ENCODE peak calls at places on chromosome 15, in eight cellular contexts. One of them, this sample, is unnamed.

GRCh38 chr15:51341366-51342248 is at the start of gene GLDN:
- DNase-seq in GM13977: peak
- DNase-seq in A549: peak
- DNase-seq in H7: peak
- DNase-seq in Panc1: no peak
- DNase-seq in LoVo: no peak
- DNase-seq in NCI-H2081: peak
- DNase-seq in hepatocyte: peak
- DNase-seq in this sample: peak

GRCh38 chr15:90178468-90179435 is 22.4 kb upstream of the SEMA4B start:
- DNase-seq in GM13977: no peak
- DNase-seq in A549: no peak
- DNase-seq in H7: no peak
- DNase-seq in Panc1: no peak
- DNase-seq in LoVo: no peak
- DNase-seq in NCI-H2081: no peak
- DNase-seq in hepatocyte: no peak
- DNase-seq in this sample: no peak

GRCh38 chr15:38554354-38554753 is 10.3 kb downstream of the RASGRP1 start:
- DNase-seq in GM13977: peak
- DNase-seq in A549: no peak
- DNase-seq in H7: no peak
- DNase-seq in Panc1: no peak
- DNase-seq in LoVo: no peak
- DNase-seq in NCI-H2081: no peak
- DNase-seq in hepatocyte: no peak
- DNase-seq in this sample: no peak

GRCh38 chr15:49622561-49622960 is 1.7 kb downstream of the DTWD1 start:
- DNase-seq in GM13977: no peak
- DNase-seq in A549: peak
- DNase-seq in H7: no peak
- DNase-seq in Panc1: no peak
- DNase-seq in LoVo: no peak
- DNase-seq in NCI-H2081: no peak
- DNase-seq in hepatocyte: no peak
- DNase-seq in this sample: no peak

GRCh38 chr15:60760646-60761504 is 281.9 kb upstream of the ICE2 start:
- DNase-seq in GM13977: no peak
- DNase-seq in A549: no peak
- DNase-seq in H7: no peak
- DNase-seq in Panc1: no peak
- DNase-seq in LoVo: no peak
- DNase-seq in NCI-H2081: no peak
- DNase-seq in hepatocyte: no peak
- DNase-seq in this sample: no peak

GRCh38 chr15:89177633-89178306 is 43.6 kb downstream of the RLBP1 start:
- DNase-seq in GM13977: peak
- DNase-seq in A549: peak
- DNase-seq in H7: peak
- DNase-seq in Panc1: peak
- DNase-seq in LoVo: peak
- DNase-seq in NCI-H2081: peak
- DNase-seq in hepatocyte: peak
- DNase-seq in this sample: peak

GRCh38 chr15:78455749-78456148 is 17.7 kb downstream of the IREB2 start:
- DNase-seq in GM13977: no peak
- DNase-seq in A549: no peak
- DNase-seq in H7: no peak
- DNase-seq in Panc1: no peak
- DNase-seq in LoVo: no peak
- DNase-seq in NCI-H2081: no peak
- DNase-seq in hepatocyte: peak
- DNase-seq in this sample: no peak

GRCh38 chr15:89740137-89740536 is 10.9 kb downstream of the MESP1 start:
- DNase-seq in GM13977: peak
- DNase-seq in A549: peak
- DNase-seq in H7: peak
- DNase-seq in Panc1: peak
- DNase-seq in LoVo: peak
- DNase-seq in NCI-H2081: peak
- DNase-seq in hepatocyte: peak
- DNase-seq in this sample: peak

GRCh38 chr15:101113114-101114005 is 138.5 kb downstream of the CHSY1 start:
- DNase-seq in GM13977: no peak
- DNase-seq in A549: no peak
- DNase-seq in H7: peak
- DNase-seq in Panc1: no peak
- DNase-seq in LoVo: no peak
- DNase-seq in NCI-H2081: no peak
- DNase-seq in hepatocyte: no peak
- DNase-seq in this sample: no peak

GRCh38 chr15:57746752-57747151 is 40.2 kb downstream of the POLR2M start:
- DNase-seq in GM13977: no peak
- DNase-seq in A549: no peak
- DNase-seq in H7: no peak
- DNase-seq in Panc1: no peak
- DNase-seq in LoVo: no peak
- DNase-seq in NCI-H2081: no peak
- DNase-seq in hepatocyte: no peak
- DNase-seq in this sample: no peak

GRCh38 chr15:89068325-89068784 is 19.9 kb upstream of the ABHD2 start:
- DNase-seq in GM13977: peak
- DNase-seq in A549: peak
- DNase-seq in H7: no peak
- DNase-seq in Panc1: no peak
- DNase-seq in LoVo: no peak
- DNase-seq in NCI-H2081: no peak
- DNase-seq in hepatocyte: no peak
- DNase-seq in this sample: peak

GRCh38 chr15:44327578-44327977 is 39.1 kb downstream of the GOLM2 start:
- DNase-seq in GM13977: no peak
- DNase-seq in A549: no peak
- DNase-seq in H7: no peak
- DNase-seq in Panc1: no peak
- DNase-seq in LoVo: no peak
- DNase-seq in NCI-H2081: no peak
- DNase-seq in hepatocyte: no peak
- DNase-seq in this sample: no peak

GRCh38 chr15:43266834-43267233 is at the start of gene TGM5:
- DNase-seq in GM13977: no peak
- DNase-seq in A549: no peak
- DNase-seq in H7: no peak
- DNase-seq in Panc1: no peak
- DNase-seq in LoVo: no peak
- DNase-seq in NCI-H2081: no peak
- DNase-seq in hepatocyte: peak
- DNase-seq in this sample: no peak

GRCh38 chr15:68318008-68318835 is 40.7 kb downstream of the FEM1B start:
- DNase-seq in GM13977: no peak
- DNase-seq in A549: no peak
- DNase-seq in H7: no peak
- DNase-seq in Panc1: no peak
- DNase-seq in LoVo: no peak
- DNase-seq in NCI-H2081: no peak
- DNase-seq in hepatocyte: no peak
- DNase-seq in this sample: no peak

GRCh38 chr15:67382723-67383122 is 128.1 kb downstream of the IQCH start:
- DNase-seq in GM13977: no peak
- DNase-seq in A549: no peak
- DNase-seq in H7: no peak
- DNase-seq in Panc1: no peak
- DNase-seq in LoVo: no peak
- DNase-seq in NCI-H2081: no peak
- DNase-seq in hepatocyte: no peak
- DNase-seq in this sample: no peak

GRCh38 chr15:62482715-62483429 is 317.8 kb upstream of the C2CD4B start:
- DNase-seq in GM13977: peak
- DNase-seq in A549: peak
- DNase-seq in H7: peak
- DNase-seq in Panc1: peak
- DNase-seq in LoVo: no peak
- DNase-seq in NCI-H2081: no peak
- DNase-seq in hepatocyte: peak
- DNase-seq in this sample: peak

GRCh38 chr15:81504170-81504905 is 130.3 kb upstream of the TMC3 start:
- DNase-seq in GM13977: no peak
- DNase-seq in A549: no peak
- DNase-seq in H7: no peak
- DNase-seq in Panc1: no peak
- DNase-seq in LoVo: no peak
- DNase-seq in NCI-H2081: no peak
- DNase-seq in hepatocyte: no peak
- DNase-seq in this sample: no peak

GRCh38 chr15:49137861-49138260 is 17.5 kb downstream of the COPS2 start:
- DNase-seq in GM13977: no peak
- DNase-seq in A549: no peak
- DNase-seq in H7: no peak
- DNase-seq in Panc1: no peak
- DNase-seq in LoVo: no peak
- DNase-seq in NCI-H2081: no peak
- DNase-seq in hepatocyte: no peak
- DNase-seq in this sample: no peak

GRCh38 chr15:32994810-32995424 is 199.6 kb downstream of the FMN1 start:
- DNase-seq in GM13977: no peak
- DNase-seq in A549: peak
- DNase-seq in H7: no peak
- DNase-seq in Panc1: peak
- DNase-seq in LoVo: peak
- DNase-seq in NCI-H2081: peak
- DNase-seq in hepatocyte: peak
- DNase-seq in this sample: no peak